ENCODE peak calls at places on chromosomes 12 and 14, in six cellular contexts. One of them, this sample, is unnamed.

GRCh38 chr14:94485944-94486841 is 10.2 kb upstream of the SERPINA9 start:
- DNase-seq in GM23248: peak
- DNase-seq in body of pancreas: peak
- DNase-seq in ovary: peak
- DNase-seq in cardiac muscle cell: peak
- DNase-seq in CD8-positive, alpha-beta memory T cell: peak
- DNase-seq in this sample: peak

GRCh38 chr12:65712264-65713004 is 111.8 kb upstream of the HMGA2 start:
- DNase-seq in body of pancreas: no peak
- DNase-seq in GM23248: no peak
- DNase-seq in cardiac muscle cell: no peak
- DNase-seq in CD8-positive, alpha-beta memory T cell: no peak
- DNase-seq in ovary: no peak
- DNase-seq in this sample: no peak

GRCh38 chr12:25819713-25820112 is 138.8 kb upstream of the RASSF8 start:
- DNase-seq in GM23248: no peak
- DNase-seq in cardiac muscle cell: no peak
- DNase-seq in CD8-positive, alpha-beta memory T cell: no peak
- DNase-seq in body of pancreas: no peak
- DNase-seq in ovary: no peak
- DNase-seq in this sample: no peak

GRCh38 chr14:32027255-32027939 is 49.7 kb upstream of the ARHGAP5 start:
- DNase-seq in cardiac muscle cell: no peak
- DNase-seq in CD8-positive, alpha-beta memory T cell: no peak
- DNase-seq in GM23248: peak
- DNase-seq in ovary: no peak
- DNase-seq in body of pancreas: no peak
- DNase-seq in this sample: no peak

GRCh38 chr14:77141592-77142288 is at the start of gene ZDHHC22:
- DNase-seq in GM23248: no peak
- DNase-seq in ovary: no peak
- DNase-seq in body of pancreas: no peak
- DNase-seq in cardiac muscle cell: no peak
- DNase-seq in CD8-positive, alpha-beta memory T cell: no peak
- DNase-seq in this sample: no peak

GRCh38 chr12:92759634-92760268 is 57.0 kb downstream of the PLEKHG7 start:
- DNase-seq in cardiac muscle cell: no peak
- DNase-seq in CD8-positive, alpha-beta memory T cell: no peak
- DNase-seq in body of pancreas: no peak
- DNase-seq in ovary: no peak
- DNase-seq in GM23248: peak
- DNase-seq in this sample: no peak

GRCh38 chr14:100658514-100658886 is 68.2 kb upstream of the DLK1 start:
- DNase-seq in body of pancreas: no peak
- DNase-seq in cardiac muscle cell: no peak
- DNase-seq in GM23248: no peak
- DNase-seq in CD8-positive, alpha-beta memory T cell: no peak
- DNase-seq in ovary: no peak
- DNase-seq in this sample: no peak

GRCh38 chr14:93234798-93235197 is 27.7 kb downstream of the UBR7 start:
- DNase-seq in cardiac muscle cell: no peak
- DNase-seq in ovary: no peak
- DNase-seq in GM23248: peak
- DNase-seq in body of pancreas: peak
- DNase-seq in CD8-positive, alpha-beta memory T cell: no peak
- DNase-seq in this sample: no peak

GRCh38 chr12:24922109-24922508 is 26.8 kb downstream of the BCAT1 start:
- DNase-seq in ovary: no peak
- DNase-seq in CD8-positive, alpha-beta memory T cell: no peak
- DNase-seq in body of pancreas: no peak
- DNase-seq in GM23248: no peak
- DNase-seq in cardiac muscle cell: no peak
- DNase-seq in this sample: no peak

GRCh38 chr14:58239259-58240210 is 5.1 kb upstream of the PSMA3 start:
- DNase-seq in GM23248: peak
- DNase-seq in CD8-positive, alpha-beta memory T cell: peak
- DNase-seq in cardiac muscle cell: peak
- DNase-seq in ovary: peak
- DNase-seq in body of pancreas: peak
- DNase-seq in this sample: peak

GRCh38 chr14:58243790-58244555 is 670 bp upstream of the PSMA3 start:
- DNase-seq in GM23248: peak
- DNase-seq in CD8-positive, alpha-beta memory T cell: no peak
- DNase-seq in ovary: no peak
- DNase-seq in cardiac muscle cell: peak
- DNase-seq in body of pancreas: peak
- DNase-seq in this sample: no peak

DNA sequence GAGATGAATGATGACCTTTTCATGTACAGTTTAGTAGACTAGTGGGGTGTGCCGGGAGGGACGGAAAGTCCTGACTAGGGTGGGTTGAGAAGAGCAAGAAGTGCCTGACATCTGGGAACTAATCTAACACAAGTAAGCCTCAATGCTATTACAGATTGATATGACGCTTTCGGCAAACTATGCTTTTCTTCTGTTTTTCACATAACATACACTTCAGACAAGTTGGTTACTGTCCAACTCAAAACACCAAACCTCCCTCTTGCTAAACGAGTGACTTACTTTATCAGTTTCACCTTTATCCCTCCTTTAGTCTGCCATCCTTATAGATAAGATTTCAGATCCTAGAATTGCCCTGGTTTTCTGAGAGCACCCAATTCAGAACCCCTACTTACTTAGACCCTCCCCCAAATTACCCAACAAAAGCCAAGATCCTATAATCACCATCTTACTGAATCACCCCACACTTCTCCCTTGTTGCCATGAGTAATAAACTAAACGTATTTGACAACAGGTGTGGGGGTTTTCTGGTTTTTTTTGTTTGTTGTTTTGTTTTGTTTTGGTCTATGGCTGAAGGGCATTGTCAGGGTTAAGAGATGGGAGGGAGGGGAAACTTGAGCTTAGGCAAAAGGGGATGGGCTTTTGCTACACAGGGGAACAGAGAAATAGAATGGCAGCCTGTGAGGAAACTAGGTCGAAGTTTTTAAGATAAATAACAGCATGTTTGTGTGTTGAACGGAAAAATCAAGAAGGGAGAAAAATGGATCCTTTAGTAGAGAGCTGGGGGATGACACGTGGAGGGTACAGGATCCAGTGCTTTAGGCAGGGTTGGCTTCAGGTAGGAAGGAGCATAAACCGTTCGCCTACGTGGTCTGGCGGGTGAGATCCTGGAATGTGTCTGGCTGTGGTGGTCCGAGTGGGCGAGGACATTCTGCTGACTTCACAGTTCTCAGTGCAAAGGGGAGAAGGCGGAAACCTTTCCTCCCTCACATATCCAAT is 6.1 kb upstream of the PSMA3 start:
- DNase-seq in body of pancreas: peak
- DNase-seq in cardiac muscle cell: peak
- DNase-seq in CD8-positive, alpha-beta memory T cell: no peak
- DNase-seq in ovary: peak
- DNase-seq in GM23248: peak
- DNase-seq in this sample: no peak
- H3K27ac ChIP-seq in body of pancreas: peak
- H3K27ac ChIP-seq in cardiac muscle cell: peak
- H3K27ac ChIP-seq in CD8-positive, alpha-beta memory T cell: peak
- H3K27ac ChIP-seq in ovary: peak
- H3K27ac ChIP-seq in GM23248: peak
- H3K27ac ChIP-seq in this sample: peak

GRCh38 chr14:52244328-52244727 is 23.2 kb upstream of the PTGDR start:
- DNase-seq in CD8-positive, alpha-beta memory T cell: no peak
- DNase-seq in cardiac muscle cell: no peak
- DNase-seq in body of pancreas: no peak
- DNase-seq in ovary: no peak
- DNase-seq in GM23248: no peak
- DNase-seq in this sample: no peak

GRCh38 chr14:52240623-52241022 is 26.9 kb upstream of the PTGDR start:
- DNase-seq in GM23248: no peak
- DNase-seq in ovary: no peak
- DNase-seq in body of pancreas: no peak
- DNase-seq in cardiac muscle cell: no peak
- DNase-seq in CD8-positive, alpha-beta memory T cell: no peak
- DNase-seq in this sample: no peak

GRCh38 chr14:52244997-52245396 is 22.5 kb upstream of the PTGDR start:
- DNase-seq in GM23248: no peak
- DNase-seq in ovary: no peak
- DNase-seq in cardiac muscle cell: no peak
- DNase-seq in body of pancreas: no peak
- DNase-seq in CD8-positive, alpha-beta memory T cell: no peak
- DNase-seq in this sample: no peak

GRCh38 chr14:52238682-52239081 is 28.8 kb upstream of the PTGDR start:
- DNase-seq in CD8-positive, alpha-beta memory T cell: no peak
- DNase-seq in cardiac muscle cell: no peak
- DNase-seq in ovary: no peak
- DNase-seq in GM23248: no peak
- DNase-seq in body of pancreas: no peak
- DNase-seq in this sample: no peak

GRCh38 chr14:52241102-52241793 is 26.2 kb upstream of the PTGDR start:
- DNase-seq in ovary: no peak
- DNase-seq in GM23248: peak
- DNase-seq in body of pancreas: no peak
- DNase-seq in CD8-positive, alpha-beta memory T cell: no peak
- DNase-seq in cardiac muscle cell: no peak
- DNase-seq in this sample: no peak
- H3K27ac ChIP-seq in ovary: no peak
- H3K27ac ChIP-seq in GM23248: peak
- H3K27ac ChIP-seq in body of pancreas: no peak
- H3K27ac ChIP-seq in CD8-positive, alpha-beta memory T cell: no peak
- H3K27ac ChIP-seq in cardiac muscle cell: no peak
- H3K27ac ChIP-seq in this sample: no peak

GRCh38 chr12:115174928-115175327 is 491.0 kb upstream of the TBX3 start:
- DNase-seq in ovary: peak
- DNase-seq in GM23248: no peak
- DNase-seq in CD8-positive, alpha-beta memory T cell: no peak
- DNase-seq in body of pancreas: no peak
- DNase-seq in cardiac muscle cell: peak
- DNase-seq in this sample: no peak
- H3K27ac ChIP-seq in ovary: no peak
- H3K27ac ChIP-seq in GM23248: no peak
- H3K27ac ChIP-seq in CD8-positive, alpha-beta memory T cell: no peak
- H3K27ac ChIP-seq in body of pancreas: no peak
- H3K27ac ChIP-seq in cardiac muscle cell: no peak
- H3K27ac ChIP-seq in this sample: no peak

DNA sequence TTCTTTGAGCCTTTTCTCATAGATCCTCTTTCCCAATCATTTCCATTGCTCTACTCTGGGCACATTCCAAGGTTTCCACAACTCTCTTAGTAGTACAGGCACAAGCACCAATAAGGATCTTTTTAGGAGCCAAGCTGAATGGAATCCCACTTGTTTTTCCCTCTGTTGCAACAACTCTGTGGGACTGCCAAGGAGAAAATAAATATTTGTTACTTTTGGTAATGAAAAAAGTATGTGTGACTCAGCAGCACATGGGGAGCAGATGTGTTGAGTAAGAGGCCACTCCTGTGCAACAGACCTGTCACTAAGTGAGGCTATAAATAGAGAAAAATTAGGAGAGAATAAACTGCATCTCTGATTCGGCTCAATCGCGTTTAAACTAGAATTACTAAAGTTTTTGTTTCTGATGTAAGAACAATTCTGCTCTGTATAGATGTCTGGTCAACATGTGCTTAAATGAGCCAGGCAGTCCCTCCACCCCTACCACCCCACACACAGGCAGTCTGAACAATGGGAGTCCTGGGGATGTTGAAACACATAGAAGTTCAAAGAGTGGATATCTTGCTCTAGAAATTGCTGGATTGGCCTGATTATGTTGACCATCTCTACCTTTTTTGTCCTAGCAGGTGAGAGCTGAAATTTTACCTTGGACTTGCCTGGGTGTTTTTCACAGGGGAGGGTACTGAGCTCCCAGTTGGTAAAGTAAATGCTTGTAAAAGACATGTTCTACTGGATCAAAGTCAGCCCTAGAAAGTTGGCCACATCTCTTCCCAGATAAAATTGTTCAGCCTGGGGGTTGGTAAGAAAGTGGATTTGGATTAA is 244.3 kb upstream of the NOVA1 start:
- DNase-seq in ovary: peak
- DNase-seq in cardiac muscle cell: peak
- DNase-seq in GM23248: peak
- DNase-seq in body of pancreas: peak
- DNase-seq in CD8-positive, alpha-beta memory T cell: no peak
- DNase-seq in this sample: no peak
- H3K27ac ChIP-seq in ovary: no peak
- H3K27ac ChIP-seq in cardiac muscle cell: no peak
- H3K27ac ChIP-seq in GM23248: peak
- H3K27ac ChIP-seq in body of pancreas: peak
- H3K27ac ChIP-seq in CD8-positive, alpha-beta memory T cell: no peak
- H3K27ac ChIP-seq in this sample: no peak

GRCh38 chr12:112836736-112837628 is 45.4 kb downstream of the RPH3A start:
- DNase-seq in cardiac muscle cell: no peak
- DNase-seq in body of pancreas: no peak
- DNase-seq in ovary: no peak
- DNase-seq in GM23248: no peak
- DNase-seq in CD8-positive, alpha-beta memory T cell: no peak
- DNase-seq in this sample: no peak
- H3K27ac ChIP-seq in cardiac muscle cell: no peak
- H3K27ac ChIP-seq in body of pancreas: no peak
- H3K27ac ChIP-seq in ovary: no peak
- H3K27ac ChIP-seq in GM23248: no peak
- H3K27ac ChIP-seq in CD8-positive, alpha-beta memory T cell: no peak
- H3K27ac ChIP-seq in this sample: no peak

GRCh38 chr12:46452061-46452615 is 79.6 kb upstream of the SLC38A2 start:
- DNase-seq in CD8-positive, alpha-beta memory T cell: no peak
- DNase-seq in cardiac muscle cell: no peak
- DNase-seq in body of pancreas: no peak
- DNase-seq in GM23248: peak
- DNase-seq in ovary: no peak
- DNase-seq in this sample: no peak
- H3K27ac ChIP-seq in CD8-positive, alpha-beta memory T cell: no peak
- H3K27ac ChIP-seq in cardiac muscle cell: no peak
- H3K27ac ChIP-seq in body of pancreas: no peak
- H3K27ac ChIP-seq in GM23248: peak
- H3K27ac ChIP-seq in ovary: no peak
- H3K27ac ChIP-seq in this sample: no peak

DNA sequence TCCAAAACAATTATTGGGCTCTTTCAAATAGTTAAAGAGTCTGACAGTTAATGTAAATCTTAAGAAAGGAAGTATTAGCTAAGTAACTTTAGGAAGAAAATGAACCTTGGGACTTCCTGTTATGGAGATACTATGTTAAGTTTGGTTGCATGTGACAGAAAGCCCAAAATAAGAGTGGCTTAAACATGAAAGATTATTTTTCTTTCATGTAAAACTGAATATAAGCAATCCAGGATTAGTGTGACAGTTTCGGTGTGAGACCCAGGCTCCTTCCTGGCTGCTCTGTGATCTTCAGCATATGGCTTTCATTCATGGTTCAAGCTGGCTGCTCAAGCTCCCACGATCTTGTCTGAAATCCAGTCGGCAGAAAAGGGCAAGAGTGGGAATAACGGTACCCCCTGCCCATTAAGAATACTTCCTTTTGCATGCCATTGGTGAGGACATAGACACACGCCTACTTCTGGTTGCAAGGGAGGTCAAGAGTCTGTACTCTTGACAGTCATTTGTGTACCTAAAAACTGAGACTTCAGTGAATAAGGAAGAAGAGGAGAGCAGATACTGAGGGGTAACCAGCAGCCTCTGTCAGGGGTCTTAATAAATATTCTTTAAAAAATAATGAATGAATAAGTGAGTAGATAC is 2.2 kb upstream of the RPAP3 start:
- DNase-seq in cardiac muscle cell: no peak
- DNase-seq in body of pancreas: no peak
- DNase-seq in CD8-positive, alpha-beta memory T cell: no peak
- DNase-seq in GM23248: no peak
- DNase-seq in ovary: no peak
- DNase-seq in this sample: no peak
- H3K27ac ChIP-seq in cardiac muscle cell: no peak
- H3K27ac ChIP-seq in body of pancreas: no peak
- H3K27ac ChIP-seq in CD8-positive, alpha-beta memory T cell: no peak
- H3K27ac ChIP-seq in GM23248: no peak
- H3K27ac ChIP-seq in ovary: no peak
- H3K27ac ChIP-seq in this sample: peak